ENCODE peak calls at places on chromosomes 16 and 17, in seven cellular contexts. H, R, Y, O, E, A and C are unnamed samples.

GRCh38 chr17:1647802-1648581 is 1.7 kb downstream of the RILP start:
- DNase-seq in O (no peak), A (no peak), R (no peak), H (no peak), Y (no peak), E (no peak), C (no peak)

GRCh38 chr17:65370669-65371126 is 190.8 kb downstream of the AXIN2 start:
- DNase-seq in Y (no peak), O (no peak), H (no peak), E (no peak), R (no peak), A (no peak), C (no peak)

GRCh38 chr17:7903154-7904103 is 12.7 kb downstream of the RNF227 start:
- DNase-seq in O (no peak), H (peak; percentile 75), E (no peak), A (no peak), R (no peak), Y (no peak), C (no peak)

GRCh38 chr16:85227924-85228462 is 115.7 kb upstream of the CIBAR2 start:
- DNase-seq in Y (no peak), O (no peak), R (no peak), H (peak; percentile 73), E (no peak), A (peak; percentile 41), C (no peak)

GRCh38 chr16:14111713-14112538 is 40.8 kb downstream of the MRTFB start:
- DNase-seq in Y (no peak), R (no peak), A (no peak), E (no peak), H (no peak), O (no peak), C (no peak)

GRCh38 chr16:54061454-54061853 is 225.1 kb downstream of the IRX3 start:
- DNase-seq in O (no peak), H (no peak), A (no peak), Y (no peak), E (no peak), R (no peak), C (no peak)

GRCh38 chr17:19742495-19742894 is 5.6 kb downstream of the ALDH3A1 start:
- DNase-seq in H (no peak), E (no peak), R (no peak), A (no peak), O (no peak), Y (no peak), C (no peak)

GRCh38 chr16:81774348-81774747 is 4.7 kb upstream of the PLCG2 start:
- DNase-seq in Y (no peak), O (no peak), A (no peak), R (no peak), E (no peak), H (no peak), C (no peak)